ENCODE peak calls at places on chromosomes 5 and 9, in ten cellular contexts. V is aorta, X is psoas muscle, W is IMR-90, P is upper lobe of left lung, K is GM12878, T is A549, C is cardiac muscle cell, R is sigmoid colon, E is K562. M is an unnamed sample. For H3K4me1, the result is how much of the 10 kb centered on the place peaks cover.

GRCh38 chr9:16598316-16598715 is 272.2 kb downstream of the BNC2 start:
- DNase-seq in V (no peak), C (peak), W (peak), K (no peak), X (no peak), R (no peak), T (no peak), E (no peak), P (no peak), M (no peak)

GRCh38 chr5:157547909-157548512 is 27.6 kb downstream of the ADAM19 start:
- DNase-seq in W (no peak), R (no peak), T (no peak), C (no peak), V (no peak), P (no peak), E (no peak), X (no peak), K (no peak), M (no peak)

GRCh38 chr9:72274916-72275315 is 90.1 kb downstream of the ZFAND5 start:
- DNase-seq in W (no peak), K (no peak), E (no peak), V (no peak), X (no peak), T (no peak), C (no peak), R (no peak), P (no peak), M (no peak)

GRCh38 chr5:81359108-81359507 is 34.8 kb downstream of the ACOT12 start:
- DNase-seq in C (no peak), V (no peak), X (no peak), E (no peak), R (no peak), P (no peak), W (no peak), K (no peak), T (no peak), M (no peak)

GRCh38 chr9:88741335-88741734 is 206.4 kb downstream of the NXNL2 start:
- DNase-seq in K (no peak), R (no peak), P (no peak), V (no peak), E (peak), T (no peak), C (no peak), W (no peak), X (no peak), M (peak)

GRCh38 chr5:77663081-77663863 is 24.8 kb upstream of the OTP start:
- DNase-seq in C (no peak), E (no peak), W (no peak), R (no peak), V (no peak), K (no peak), T (no peak), X (no peak), P (no peak), M (no peak)

GRCh38 chr5:179795049-179795862 is 1.5 kb downstream of the LTC4S start:
- DNase-seq in V (peak), R (peak), P (peak), W (no peak), T (no peak), C (no peak), K (no peak), E (no peak), X (no peak), M (no peak)

GRCh38 chr9:107559499-107560086 is 70.0 kb upstream of the KLF4 start:
- DNase-seq in E (no peak), R (no peak), P (no peak), V (no peak), T (no peak), W (no peak), C (no peak), K (no peak), X (no peak), M (no peak)

GRCh38 chr9:98635374-98635773 is 73.4 kb downstream of the GABBR2 start:
- DNase-seq in V (no peak), W (peak), P (no peak), R (no peak), T (no peak), X (no peak), C (no peak), K (no peak), E (no peak), M (no peak)

GRCh38 chr9:14027114-14027812 is 286.7 kb downstream of the NFIB start:
- DNase-seq in X (peak), C (peak), V (peak), E (no peak), T (no peak), R (peak), W (no peak), K (no peak), P (no peak), M (no peak)

GRCh38 chr9:127926961-127927456 is 3.6 kb downstream of the PIP5KL1 start:
- DNase-seq in W (no peak), R (no peak), C (no peak), K (no peak), T (no peak), V (no peak), X (no peak), P (peak), E (no peak), M (no peak)

GRCh38 chr9:99031319-99031718 is 73.6 kb upstream of the TGFBR1 start:
- DNase-seq in V (no peak), T (no peak), R (no peak), W (no peak), X (no peak), E (peak), P (no peak), K (no peak), C (no peak), M (no peak)

GRCh38 chr5:141805874-141806273 is 72.3 kb downstream of the PCDH1 start:
- DNase-seq in W (no peak), K (no peak), T (no peak), P (no peak), R (peak), E (no peak), X (no peak), C (peak), V (no peak), M (no peak)

GRCh38 chr5:90843443-90843842 is 284.8 kb downstream of the ADGRV1 start:
- DNase-seq in R (no peak), P (no peak), W (no peak), E (no peak), V (no peak), K (no peak), C (no peak), T (no peak), X (no peak), M (no peak)

GRCh38 chr5:95216136-95216955 is 68.5 kb downstream of the MCTP1 start:
- DNase-seq in E (no peak), R (no peak), V (no peak), K (no peak), X (no peak), C (no peak), T (no peak), P (no peak), W (no peak), M (no peak)

GRCh38 chr9:76911971-76912370 is 6.1 kb upstream of the PRUNE2 start:
- DNase-seq in X (no peak), V (no peak), E (no peak), T (no peak), P (no peak), R (no peak), K (no peak), C (no peak), W (no peak), M (no peak)

GRCh38 chr5:51378415-51378777 is 4.9 kb upstream of the ISL1 start:
- DNase-seq in P (no peak), W (no peak), V (no peak), K (no peak), X (no peak), T (no peak), E (no peak), R (no peak), C (no peak), M (no peak)

GRCh38 chr9:32350682-32351081 is 33.8 kb upstream of the ACO1 start:
- DNase-seq in K (no peak), R (no peak), T (peak), X (no peak), V (no peak), W (peak), C (peak), E (no peak), P (no peak), M (no peak)

GRCh38 chr5:124411089-124411488 is 335.4 kb downstream of the ZNF608 start:
- DNase-seq in E (no peak), K (peak), P (no peak), R (no peak), V (no peak), W (peak), X (no peak), T (no peak), C (peak), M (no peak)

GRCh38 chr5:175501759-175502158 is 23.4 kb downstream of the SFXN1 start:
- DNase-seq in P (no peak), V (no peak), E (no peak), W (no peak), T (no peak), K (no peak), C (no peak), R (no peak), X (no peak), M (no peak)

GRCh38 chr5:81768960-81769452 is 18.1 kb upstream of the SSBP2 start:
- DNase-seq in K (no peak), V (no peak), E (no peak), W (peak), T (peak), C (peak), X (no peak), R (no peak), P (no peak), M (no peak)

GRCh38 chr5:141875795-141876627 is 2.2 kb downstream of the PCDH1 start:
- DNase-seq in K (no peak), T (no peak), C (no peak), X (no peak), W (no peak), P (peak), V (no peak), R (no peak), E (peak), M (no peak)

GRCh38 chr5:100505984-100506670 is 29.0 kb upstream of the FAM174A start:
- DNase-seq in P (no peak), W (peak), X (no peak), E (no peak), C (peak), V (no peak), K (no peak), R (no peak), T (no peak), M (no peak)

GRCh38 chr9:114072181-114073140 is 5.6 kb downstream of the AMBP start:
- DNase-seq in W (peak), E (no peak), R (peak), X (peak), K (no peak), T (no peak), C (peak), V (peak), P (no peak), M (no peak)

GRCh38 chr5:759111-759741 is 25.3 kb downstream of the ZDHHC11B start:
- DNase-seq in X (peak), P (peak), R (peak), E (peak), K (no peak), W (no peak), V (peak), T (peak), C (peak), M (peak)

GRCh38 chr9:14831661-14832060 is 78.6 kb downstream of the FREM1 start:
- DNase-seq in K (no peak), E (no peak), X (no peak), V (no peak), W (no peak), C (no peak), P (no peak), R (no peak), T (no peak), M (no peak)

GRCh38 chr9:129568560-129569505 is 52.1 kb downstream of the C9orf50 start:
- DNase-seq in T (peak), K (no peak), W (no peak), R (peak), X (peak), C (peak), E (peak), P (peak), V (peak), M (no peak)

GRCh38 chr9:4382722-4383317 is 83.0 kb upstream of the GLIS3 start:
- DNase-seq in V (no peak), R (no peak), C (peak), W (peak), T (no peak), X (no peak), P (no peak), E (no peak), K (peak), M (no peak)

GRCh38 chr5:58462623-58463230 is 2.8 kb upstream of the PLK2 start:
- DNase-seq in C (peak), K (no peak), R (no peak), V (no peak), T (peak), X (no peak), W (peak), E (peak), P (no peak), M (peak)

GRCh38 chr5:163809480-163809879 is 304.1 kb downstream of the MAT2B start:
- DNase-seq in E (no peak), T (no peak), V (no peak), K (no peak), P (no peak), R (no peak), W (peak), X (no peak), C (peak), M (no peak)

GRCh38 chr9:10678010-10678409 is 65.2 kb upstream of the PTPRD start:
- DNase-seq in C (no peak), R (no peak), P (no peak), W (no peak), X (no peak), K (no peak), T (no peak), V (no peak), E (no peak), M (no peak)

GRCh38 chr5:143440448-143441102 is 37.1 kb upstream of the NR3C1 start:
- DNase-seq in C (no peak), R (no peak), K (no peak), P (no peak), W (no peak), E (no peak), X (no peak), T (no peak), V (no peak), M (no peak)

GRCh38 chr9:757246-757881 is 84.1 kb upstream of the DMRT1 start:
- DNase-seq in W (peak), X (no peak), R (no peak), P (no peak), K (no peak), E (peak), T (no peak), C (peak), V (no peak), M (peak)

GRCh38 chr9:126397056-126397455 is 70.4 kb downstream of the MVB12B start:
- DNase-seq in C (no peak), V (peak), P (no peak), R (no peak), E (no peak), K (peak), X (no peak), W (no peak), T (peak), M (peak)

GRCh38 chr5:94700592-94700991 is 82.1 kb downstream of the SLF1 start:
- DNase-seq in C (no peak), P (no peak), X (no peak), E (no peak), W (no peak), K (peak), V (no peak), R (no peak), T (no peak), M (no peak)

GRCh38 chr5:78974011-78974410 is 11.1 kb downstream of the ARSB start:
- DNase-seq in E (no peak), W (no peak), R (no peak), V (no peak), C (no peak), P (no peak), K (no peak), X (no peak), T (no peak), M (no peak)

GRCh38 chr9:882416-882931 is 41.0 kb downstream of the DMRT1 start:
- DNase-seq in E (no peak), C (no peak), W (no peak), K (no peak), V (no peak), P (no peak), X (no peak), T (no peak), R (no peak), M (no peak)

GRCh38 chr9:27673626-27674025 is 100.3 kb upstream of the C9orf72 start:
- DNase-seq in W (no peak), T (no peak), X (no peak), V (no peak), C (peak), K (no peak), E (no peak), P (no peak), R (no peak), M (no peak)

GRCh38 chr5:139678751-139679750 is 30.9 kb downstream of the CXXC5 start:
- DNase-seq in R (no peak), K (no peak), P (peak), V (no peak), W (no peak), X (peak), C (peak), E (no peak), T (no peak), M (no peak)

GRCh38 chr5:139677404-139678282 is 29.5 kb downstream of the CXXC5 start:
- DNase-seq in K (no peak), T (no peak), X (no peak), P (no peak), R (no peak), C (no peak), V (no peak), E (no peak), W (no peak), M (no peak)

GRCh38 chr5:139676951-139677367 is 28.8 kb downstream of the CXXC5 start:
- DNase-seq in X (no peak), C (no peak), E (no peak), W (no peak), T (no peak), P (no peak), R (no peak), K (no peak), V (no peak), M (no peak)

GRCh38 chr5:139676406-139676805 is 28.3 kb downstream of the CXXC5 start:
- DNase-seq in C (no peak), R (no peak), K (no peak), W (no peak), E (no peak), X (no peak), T (no peak), P (no peak), V (no peak), M (no peak)

GRCh38 chr5:139678283-139678613 is 30.1 kb downstream of the CXXC5 start:
- DNase-seq in P (no peak), X (no peak), T (no peak), R (no peak), W (no peak), C (no peak), K (no peak), V (no peak), E (no peak), M (no peak)
- H3K4me1 ChIP-seq in P (under half), X (half or more), T (under half), R (half or more), W (under half), C (under half), K (under half), V (under half), E (under half), M (under half)

GRCh38 chr5:137700282-137700680 is 35.6 kb downstream of the KLHL3 start:
- DNase-seq in E (no peak), V (no peak), P (no peak), K (no peak), X (no peak), C (peak), T (no peak), R (no peak), W (peak), M (no peak)

GRCh38 chr5:137699291-137700281 is 36.3 kb downstream of the KLHL3 start:
- DNase-seq in T (no peak), W (peak), V (no peak), X (no peak), E (no peak), P (no peak), R (no peak), K (no peak), C (peak), M (no peak)

GRCh38 chr5:137705106-137705505 is 30.8 kb downstream of the KLHL3 start:
- DNase-seq in T (no peak), P (no peak), E (no peak), X (no peak), R (no peak), K (no peak), C (no peak), V (no peak), W (peak), M (no peak)

GRCh38 chr5:137706841-137707240 is 29.0 kb downstream of the KLHL3 start:
- DNase-seq in E (no peak), X (no peak), T (no peak), V (no peak), W (peak), C (peak), P (no peak), R (no peak), K (no peak), M (no peak)

GRCh38 chr5:137703565-137703964 is 32.3 kb downstream of the KLHL3 start:
- DNase-seq in C (no peak), K (no peak), T (no peak), R (no peak), V (no peak), P (no peak), X (no peak), W (no peak), E (no peak), M (no peak)
- H3K4me1 ChIP-seq in C (under half), K (under half), T (under half), R (under half), V (under half), P (under half), X (under half), W (under half), E (under half), M (under half)

GRCh38 chr9:121955649-121956048 is 137.5 kb downstream of the TTLL11 start:
- DNase-seq in X (no peak), C (no peak), T (no peak), P (no peak), W (no peak), V (no peak), E (no peak), K (no peak), R (no peak), M (no peak)
- H3K4me1 ChIP-seq in X (under half), C (under half), T (under half), P (under half), W (under half), V (under half), E (under half), K (under half), R (under half), M (under half)

GRCh38 chr5:119301947-119302346 is 53.9 kb upstream of the TNFAIP8 start:
- DNase-seq in E (no peak), K (no peak), V (no peak), C (no peak), T (no peak), P (no peak), W (peak), X (no peak), R (no peak), M (no peak)

GRCh38 chr5:119301210-119301609 is 54.6 kb upstream of the TNFAIP8 start:
- DNase-seq in K (no peak), T (no peak), C (no peak), X (no peak), R (no peak), P (no peak), V (no peak), E (no peak), W (no peak), M (no peak)

GRCh38 chr5:119302916-119303897 is 52.6 kb upstream of the TNFAIP8 start:
- DNase-seq in R (no peak), K (no peak), T (peak), W (peak), P (no peak), V (no peak), C (peak), E (no peak), X (no peak), M (peak)

GRCh38 chr5:119304439-119304838 is 51.4 kb upstream of the TNFAIP8 start:
- DNase-seq in W (peak), K (no peak), R (no peak), C (no peak), T (no peak), P (no peak), E (no peak), V (no peak), X (no peak), M (no peak)

GRCh38 chr5:119302449-119302848 is 53.4 kb upstream of the TNFAIP8 start:
- DNase-seq in X (no peak), K (no peak), R (no peak), T (no peak), E (no peak), P (no peak), C (no peak), V (no peak), W (no peak), M (no peak)
- H3K4me1 ChIP-seq in X (under half), K (under half), R (under half), T (half or more), E (under half), P (under half), C (under half), V (under half), W (under half), M (half or more)

GRCh38 chr9:133701321-133701980 is 36.7 kb downstream of the SARDH start:
- DNase-seq in E (no peak), P (peak), K (no peak), R (peak), C (no peak), X (no peak), T (no peak), V (peak), W (no peak), M (peak)

GRCh38 chr9:133701981-133702797 is 36.0 kb downstream of the SARDH start:
- DNase-seq in R (peak), X (peak), K (no peak), P (peak), C (peak), W (peak), T (no peak), V (peak), E (no peak), M (peak)

GRCh38 chr9:133700861-133701320 is 37.3 kb downstream of the SARDH start:
- DNase-seq in X (no peak), T (no peak), W (no peak), K (no peak), E (no peak), C (peak), P (no peak), V (peak), R (peak), M (peak)

GRCh38 chr9:133702798-133703570 is 35.2 kb downstream of the SARDH start:
- DNase-seq in T (no peak), R (peak), C (no peak), X (no peak), P (peak), K (no peak), E (no peak), V (peak), W (no peak), M (no peak)

GRCh38 chr9:133699546-133699945 is 38.6 kb downstream of the SARDH start:
- DNase-seq in P (no peak), C (peak), X (no peak), V (no peak), R (no peak), T (no peak), E (no peak), K (no peak), W (no peak), M (no peak)
- H3K4me1 ChIP-seq in P (under half), C (under half), X (under half), V (under half), R (under half), T (under half), E (under half), K (under half), W (under half), M (under half)

GRCh38 chr9:135778421-135778820 is 76.4 kb downstream of the KCNT1 start:
- DNase-seq in V (no peak), X (no peak), E (no peak), K (no peak), P (peak), C (no peak), R (no peak), W (no peak), T (no peak), M (no peak)
- H3K4me1 ChIP-seq in V (under half), X (under half), E (under half), K (under half), P (under half), C (under half), R (under half), W (under half), T (under half), M (under half)

GRCh38 chr5:87113848-87114247 is 153.8 kb upstream of the RASA1 start:
- DNase-seq in P (no peak), X (no peak), K (no peak), E (no peak), R (no peak), C (peak), V (no peak), T (no peak), W (peak), M (no peak)
- H3K4me1 ChIP-seq in P (under half), X (under half), K (under half), E (under half), R (under half), C (under half), V (under half), T (under half), W (under half), M (under half)

M was measured in DND-41.